ENCODE peak calls at places on chromosomes 5 and 9, in four cellular contexts. One of them, this sample, is unnamed.

GRCh38 chr5:93894471-93895354 is 153.3 kb upstream of the POU5F2 start:
- DNase-seq in A549: no peak
- DNase-seq in HepG2: no peak
- DNase-seq in K562: no peak
- DNase-seq in this sample: no peak

GRCh38 chr5:135429326-135429725 is 17.8 kb downstream of the DCANP1 start:
- DNase-seq in A549: no peak
- DNase-seq in HepG2: peak; percentile 31
- DNase-seq in K562: no peak
- DNase-seq in this sample: peak; percentile 14

GRCh38 chr5:66828046-66828550 is 231.9 kb downstream of the MAST4 start:
- DNase-seq in A549: no peak
- DNase-seq in HepG2: no peak
- DNase-seq in K562: no peak
- DNase-seq in this sample: peak; percentile 49

GRCh38 chr5:142109356-142110045 is 922 bp downstream of the NDFIP1 start:
- DNase-seq in A549: peak; percentile 9
- DNase-seq in HepG2: no peak
- DNase-seq in K562: peak; percentile 44
- DNase-seq in this sample: no peak

GRCh38 chr9:114989600-114990410 is 59.4 kb upstream of the TNFSF8 start:
- DNase-seq in A549: no peak
- DNase-seq in HepG2: no peak
- DNase-seq in K562: no peak
- DNase-seq in this sample: no peak

GRCh38 chr5:81370912-81371311 is 23.0 kb downstream of the ACOT12 start:
- DNase-seq in A549: no peak
- DNase-seq in HepG2: no peak
- DNase-seq in K562: no peak
- DNase-seq in this sample: no peak

GRCh38 chr5:170275376-170275994 is 22.1 kb downstream of the LCP2 start:
- DNase-seq in A549: no peak
- DNase-seq in HepG2: no peak
- DNase-seq in K562: no peak
- DNase-seq in this sample: no peak

GRCh38 chr5:76196457-76196856 is 113.3 kb downstream of the SV2C start:
- DNase-seq in A549: no peak
- DNase-seq in HepG2: no peak
- DNase-seq in K562: no peak
- DNase-seq in this sample: no peak

GRCh38 chr5:28234356-28234968 is 1196.1 kb upstream of the CDH9 start:
- DNase-seq in A549: no peak
- DNase-seq in HepG2: no peak
- DNase-seq in K562: no peak
- DNase-seq in this sample: no peak

GRCh38 chr9:128124873-128125574 is 2.5 kb downstream of the PTGES2 start:
- DNase-seq in A549: peak; percentile 33
- DNase-seq in HepG2: peak; percentile 57
- DNase-seq in K562: peak; percentile 85
- DNase-seq in this sample: peak; percentile 95

GRCh38 chr5:164881442-164881841 is 1376.0 kb downstream of the MAT2B start:
- DNase-seq in A549: no peak
- DNase-seq in HepG2: no peak
- DNase-seq in K562: no peak
- DNase-seq in this sample: no peak

GRCh38 chr5:14054965-14055963 is 87.9 kb upstream of the TRIO start:
- DNase-seq in A549: no peak
- DNase-seq in HepG2: no peak
- DNase-seq in K562: no peak
- DNase-seq in this sample: no peak

GRCh38 chr9:133075925-133076324 is 14.1 kb downstream of the CEL start:
- DNase-seq in A549: no peak
- DNase-seq in HepG2: peak; percentile 14
- DNase-seq in K562: no peak
- DNase-seq in this sample: no peak

GRCh38 chr5:144972317-144972716 is 801.6 kb downstream of the KCTD16 start:
- DNase-seq in A549: no peak
- DNase-seq in HepG2: no peak
- DNase-seq in K562: no peak
- DNase-seq in this sample: no peak

GRCh38 chr5:15585128-15585527 is 85.1 kb downstream of the FBXL7 start:
- DNase-seq in A549: no peak
- DNase-seq in HepG2: no peak
- DNase-seq in K562: no peak
- DNase-seq in this sample: no peak

GRCh38 chr9:70466976-70467551 is 52.6 kb upstream of the KLF9 start:
- DNase-seq in A549: no peak
- DNase-seq in HepG2: no peak
- DNase-seq in K562: no peak
- DNase-seq in this sample: no peak

GRCh38 chr5:2330731-2331130 is 420.7 kb downstream of the IRX2 start:
- DNase-seq in A549: no peak
- DNase-seq in HepG2: no peak
- DNase-seq in K562: no peak
- DNase-seq in this sample: no peak

GRCh38 chr5:134100283-134101011 is 14.0 kb upstream of the TCF7 start:
- DNase-seq in A549: no peak
- DNase-seq in HepG2: no peak
- DNase-seq in K562: no peak
- DNase-seq in this sample: no peak

GRCh38 chr5:88659529-88660325 is 223.3 kb downstream of the MEF2C start:
- DNase-seq in A549: no peak
- DNase-seq in HepG2: no peak
- DNase-seq in K562: no peak
- DNase-seq in this sample: peak; percentile 83

GRCh38 chr5:176648467-176649194 is 1.3 kb downstream of the TSPAN17 start:
- DNase-seq in A549: no peak
- DNase-seq in HepG2: no peak
- DNase-seq in K562: peak; percentile 92
- DNase-seq in this sample: no peak

GRCh38 chr5:104431946-104432345 is 869.4 kb upstream of the NUDT12 start:
- DNase-seq in A549: no peak
- DNase-seq in HepG2: no peak
- DNase-seq in K562: no peak
- DNase-seq in this sample: no peak

GRCh38 chr5:55821731-55822512 is 29.2 kb upstream of the IL31RA start:
- DNase-seq in A549: peak; percentile 49
- DNase-seq in HepG2: no peak
- DNase-seq in K562: no peak
- DNase-seq in this sample: no peak

GRCh38 chr5:169751490-169751889 is 114.4 kb downstream of the DOCK2 start:
- DNase-seq in A549: no peak
- DNase-seq in HepG2: no peak
- DNase-seq in K562: no peak
- DNase-seq in this sample: no peak

GRCh38 chr5:132674671-132675506 is 1.1 kb downstream of the IL4 start:
- DNase-seq in A549: peak; percentile 31
- DNase-seq in HepG2: peak; percentile 24
- DNase-seq in K562: no peak
- DNase-seq in this sample: no peak

GRCh38 chr5:126369083-126369482 is 54.1 kb upstream of the GRAMD2B start:
- DNase-seq in A549: no peak
- DNase-seq in HepG2: no peak
- DNase-seq in K562: no peak
- DNase-seq in this sample: no peak

GRCh38 chr9:3398232-3398648 is 127.6 kb downstream of the RFX3 start:
- DNase-seq in A549: no peak
- DNase-seq in HepG2: no peak
- DNase-seq in K562: no peak
- DNase-seq in this sample: no peak

GRCh38 chr5:179300834-179301233 is 44.4 kb downstream of the ADAMTS2 start:
- DNase-seq in A549: no peak
- DNase-seq in HepG2: no peak
- DNase-seq in K562: no peak
- DNase-seq in this sample: no peak

GRCh38 chr5:42241636-42242035 is 181.6 kb upstream of the GHR start:
- DNase-seq in A549: no peak
- DNase-seq in HepG2: no peak
- DNase-seq in K562: no peak
- DNase-seq in this sample: no peak

GRCh38 chr9:121286973-121287721 is 19.2 kb downstream of the GSN start:
- DNase-seq in A549: peak; percentile 97
- DNase-seq in HepG2: peak; percentile 86
- DNase-seq in K562: peak; percentile 96
- DNase-seq in this sample: peak; percentile 88

GRCh38 chr9:114203410-114204140 is 48.2 kb downstream of the COL27A1 start:
- DNase-seq in A549: no peak
- DNase-seq in HepG2: no peak
- DNase-seq in K562: no peak
- DNase-seq in this sample: no peak

GRCh38 chr9:116806075-116806474 is 119.0 kb downstream of the TRIM32 start:
- DNase-seq in A549: no peak
- DNase-seq in HepG2: no peak
- DNase-seq in K562: peak; percentile 13
- DNase-seq in this sample: peak; percentile 55

GRCh38 chr5:541148-541887 is 17.1 kb upstream of the SLC9A3 start:
- DNase-seq in A549: no peak
- DNase-seq in HepG2: no peak
- DNase-seq in K562: peak; percentile 44
- DNase-seq in this sample: peak; percentile 67

GRCh38 chr5:41863871-41864486 is 6.2 kb downstream of the OXCT1 start:
- DNase-seq in A549: no peak
- DNase-seq in HepG2: no peak
- DNase-seq in K562: no peak
- DNase-seq in this sample: no peak

GRCh38 chr5:15483348-15484090 is 16.5 kb upstream of the FBXL7 start:
- DNase-seq in A549: no peak
- DNase-seq in HepG2: no peak
- DNase-seq in K562: no peak
- DNase-seq in this sample: no peak

GRCh38 chr9:37198831-37199230 is 78.5 kb downstream of the ZCCHC7 start:
- DNase-seq in A549: no peak
- DNase-seq in HepG2: no peak
- DNase-seq in K562: no peak
- DNase-seq in this sample: no peak

GRCh38 chr9:37201581-37201980 is 81.2 kb downstream of the ZCCHC7 start:
- DNase-seq in A549: no peak
- DNase-seq in HepG2: no peak
- DNase-seq in K562: peak; percentile 24
- DNase-seq in this sample: no peak

GRCh38 chr9:37198034-37198718 is 77.8 kb downstream of the ZCCHC7 start:
- DNase-seq in A549: no peak
- DNase-seq in HepG2: no peak
- DNase-seq in K562: peak; percentile 48
- DNase-seq in this sample: no peak

GRCh38 chr9:37200572-37201005 is 80.2 kb downstream of the ZCCHC7 start:
- DNase-seq in A549: no peak
- DNase-seq in HepG2: no peak
- DNase-seq in K562: peak; percentile 71
- DNase-seq in this sample: no peak

DNA sequence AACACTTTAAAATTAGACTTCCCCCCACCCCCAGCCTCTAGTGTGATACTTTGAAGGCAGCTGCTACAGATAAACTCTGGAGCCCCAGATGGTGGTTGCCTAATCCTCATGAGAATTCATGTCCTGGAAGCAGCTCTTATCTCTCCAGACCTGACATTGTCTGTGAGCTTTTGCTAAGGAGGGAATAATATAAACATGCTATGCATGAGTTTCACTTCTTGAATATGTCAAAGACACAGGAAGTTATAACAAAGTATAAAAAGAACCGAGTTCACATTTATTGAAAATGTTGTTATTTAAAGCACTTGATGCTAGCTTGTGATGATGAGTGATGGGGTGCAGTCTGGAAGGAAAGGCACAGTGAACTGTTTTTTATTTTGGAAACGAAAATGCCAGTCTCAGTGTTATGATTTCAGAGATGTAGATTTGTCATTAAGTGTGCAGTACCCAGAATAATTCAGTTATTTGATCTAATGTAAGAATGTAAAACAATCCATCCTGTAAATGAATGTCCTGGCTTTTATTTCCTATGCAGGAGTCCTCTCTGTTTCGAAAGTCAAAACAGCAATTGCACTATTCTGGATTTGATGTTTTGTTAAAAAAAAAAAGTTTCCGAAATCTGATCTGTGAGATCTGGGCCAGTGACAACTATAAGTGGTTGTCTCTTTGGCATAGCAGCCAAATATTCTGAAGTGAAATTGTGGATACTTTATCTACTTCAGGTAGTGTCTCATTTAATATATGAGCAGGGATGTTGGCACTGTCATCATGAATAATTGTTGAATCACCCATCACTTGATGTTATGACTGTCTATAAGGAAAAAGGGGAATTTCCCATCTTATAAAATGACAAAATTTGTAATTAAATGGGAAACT is 77.0 kb downstream of the ZCCHC7 start:
- DNase-seq in A549: no peak
- DNase-seq in HepG2: no peak
- DNase-seq in K562: peak; percentile 96
- DNase-seq in this sample: no peak
- TF ChIP-seq RNF2 in A549: no peak
- TF ChIP-seq RNF2 in HepG2: no peak
- TF ChIP-seq RNF2 in K562: peak; percentile 91
- TF ChIP-seq RNF2 in this sample: no peak

GRCh38 chr5:103272377-103272776 is 13.8 kb downstream of the MACIR start:
- DNase-seq in A549: no peak
- DNase-seq in HepG2: no peak
- DNase-seq in K562: no peak
- DNase-seq in this sample: no peak
- TF ChIP-seq RNF2 in A549: no peak
- TF ChIP-seq RNF2 in HepG2: no peak
- TF ChIP-seq RNF2 in K562: no peak
- TF ChIP-seq RNF2 in this sample: no peak

GRCh38 chr9:86046930-86047341 is 52.4 kb downstream of the GOLM1 start:
- DNase-seq in A549: no peak
- DNase-seq in HepG2: no peak
- DNase-seq in K562: no peak
- DNase-seq in this sample: no peak
- TF ChIP-seq RNF2 in A549: no peak
- TF ChIP-seq RNF2 in HepG2: no peak
- TF ChIP-seq RNF2 in K562: no peak
- TF ChIP-seq RNF2 in this sample: no peak

DNA sequence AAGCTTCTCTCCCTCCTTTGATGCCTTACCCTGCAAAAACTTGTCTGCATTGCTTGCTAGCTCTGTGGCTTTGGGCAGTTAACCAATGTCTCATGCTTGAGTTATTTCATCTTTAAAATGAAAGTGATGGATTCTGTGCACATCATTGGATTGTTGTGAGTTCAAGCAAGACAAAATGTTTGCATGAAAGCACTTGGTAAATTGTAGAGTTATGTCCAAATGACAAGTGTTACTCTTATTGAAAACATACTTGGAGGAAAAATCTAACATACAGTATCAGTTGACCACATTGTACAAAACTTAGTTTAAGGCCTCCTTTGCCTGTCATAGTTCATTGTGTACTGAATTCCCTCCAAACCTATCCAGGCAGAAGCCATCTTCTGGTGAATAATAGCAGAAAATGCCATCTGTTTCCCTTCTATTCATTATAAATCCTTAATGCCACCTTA is 30.0 kb downstream of the TGFBR1 start:
- DNase-seq in A549: no peak
- DNase-seq in HepG2: no peak
- DNase-seq in K562: no peak
- DNase-seq in this sample: no peak
- TF ChIP-seq RNF2 in A549: no peak
- TF ChIP-seq RNF2 in HepG2: no peak
- TF ChIP-seq RNF2 in K562: no peak
- TF ChIP-seq RNF2 in this sample: no peak